ENCODE peak calls at places on chromosome 14, in ten cellular contexts. J is GM19239; M is pancreas; K is smooth muscle cell of the brain vasculature; N is stimulated activated CD8-positive, alpha-beta memory T cell treated with anti-CD3 and anti-CD28 coated beads, Interleukin-15, amount 100 ng/mL, for 1 hour; H is brain microvascular endothelial cell; C is Caki2; X is adipocyte; S is anterior cingulate cortex; E is GM20000. T is an unnamed sample.

GRCh38 chr14:82029038-82029437 is 495.4 kb upstream of the SEL1L start:
- DNase-seq in J (no peak), M (no peak), K (no peak), N (no peak), H (no peak), C (no peak), X (no peak), S (peak), E (peak), T (no peak)

GRCh38 chr14:64688801-64689200 is 15.4 kb upstream of the PLEKHG3 start:
- DNase-seq in J (no peak), M (no peak), K (no peak), N (no peak), H (no peak), C (no peak), X (no peak), S (no peak), E (no peak), T (no peak)

GRCh38 chr14:54129850-54130640 is 173.4 kb upstream of the BMP4 start:
- DNase-seq in J (no peak), M (no peak), K (no peak), N (no peak), H (no peak), C (no peak), X (peak), S (no peak), E (no peak), T (no peak)

GRCh38 chr14:46306267-46306666 is 345.3 kb downstream of the RPL10L start:
- DNase-seq in J (no peak), M (no peak), K (no peak), N (no peak), H (no peak), C (no peak), X (no peak), S (no peak), E (no peak), T (no peak)

GRCh38 chr14:24311837-24312615 is 724 bp downstream of the LTB4R start:
- DNase-seq in J (no peak), M (no peak), K (no peak), N (no peak), H (no peak), C (no peak), X (peak), S (no peak), E (no peak), T (no peak)

GRCh38 chr14:72613196-72613974 is 280.5 kb downstream of the DPF3 start:
- DNase-seq in J (no peak), M (peak), K (no peak), N (no peak), H (no peak), C (no peak), X (peak), S (no peak), E (no peak), T (peak)

GRCh38 chr14:80434574-80435321 is 223.4 kb upstream of the DIO2 start:
- DNase-seq in J (no peak), M (no peak), K (no peak), N (no peak), H (no peak), C (peak), X (no peak), S (no peak), E (no peak), T (no peak)

GRCh38 chr14:50451854-50452253 is 55.2 kb upstream of the CDKL1 start:
- DNase-seq in J (no peak), M (no peak), K (no peak), N (no peak), H (no peak), C (no peak), X (no peak), S (no peak), E (no peak), T (no peak)

T was measured in left cardiac atrium.